ENCODE peak calls at places on chromosomes 1 and 21, in five cellular contexts. One of them, this sample, is unnamed.

GRCh38 chr1:53688703-53689102 is 50.3 kb downstream of the GLIS1 start:
- DNase-seq in IMR-90: no peak
- DNase-seq in GM20000: no peak
- DNase-seq in lung: no peak
- DNase-seq in natural killer cell: no peak
- DNase-seq in this sample: no peak

GRCh38 chr1:15802234-15802965 is 5.0 kb downstream of the UQCRHL start:
- DNase-seq in GM20000: no peak
- DNase-seq in natural killer cell: no peak
- DNase-seq in IMR-90: peak
- DNase-seq in lung: no peak
- DNase-seq in this sample: no peak

GRCh38 chr1:81920245-81920740 is 119.6 kb downstream of the ADGRL2 start:
- DNase-seq in IMR-90: peak
- DNase-seq in lung: no peak
- DNase-seq in GM20000: no peak
- DNase-seq in natural killer cell: no peak
- DNase-seq in this sample: no peak

GRCh38 chr1:38191451-38191850 is 144.9 kb upstream of the POU3F1 start:
- DNase-seq in GM20000: no peak
- DNase-seq in natural killer cell: no peak
- DNase-seq in lung: no peak
- DNase-seq in IMR-90: no peak
- DNase-seq in this sample: no peak

GRCh38 chr1:84991097-84991890 is 5.6 kb downstream of the MCOLN2 start:
- DNase-seq in lung: no peak
- DNase-seq in IMR-90: no peak
- DNase-seq in natural killer cell: no peak
- DNase-seq in GM20000: no peak
- DNase-seq in this sample: no peak

GRCh38 chr1:234609528-234610042 is 393 bp downstream of the IRF2BP2 start:
- DNase-seq in lung: no peak
- DNase-seq in natural killer cell: no peak
- DNase-seq in GM20000: no peak
- DNase-seq in IMR-90: no peak
- DNase-seq in this sample: no peak

GRCh38 chr1:80424249-80424648 is 1376.5 kb upstream of the ADGRL2 start:
- DNase-seq in GM20000: no peak
- DNase-seq in natural killer cell: no peak
- DNase-seq in IMR-90: no peak
- DNase-seq in lung: no peak
- DNase-seq in this sample: no peak

GRCh38 chr1:119653839-119654170 is 5.7 kb upstream of the ZNF697 start:
- DNase-seq in natural killer cell: no peak
- DNase-seq in lung: no peak
- DNase-seq in IMR-90: peak
- DNase-seq in GM20000: no peak
- DNase-seq in this sample: no peak

GRCh38 chr1:54342306-54342705 is 63.9 kb downstream of the SSBP3 start:
- DNase-seq in natural killer cell: no peak
- DNase-seq in lung: no peak
- DNase-seq in GM20000: no peak
- DNase-seq in IMR-90: no peak
- DNase-seq in this sample: no peak

GRCh38 chr1:67134692-67135091 is at the start of gene C1orf141:
- DNase-seq in lung: no peak
- DNase-seq in natural killer cell: no peak
- DNase-seq in IMR-90: no peak
- DNase-seq in GM20000: peak
- DNase-seq in this sample: no peak

GRCh38 chr21:42308914-42309752 is 6.1 kb downstream of the TFF3 start:
- DNase-seq in IMR-90: no peak
- DNase-seq in lung: no peak
- DNase-seq in GM20000: peak
- DNase-seq in natural killer cell: no peak
- DNase-seq in this sample: no peak

GRCh38 chr1:231214918-231215675 is 25.9 kb upstream of the GNPAT start:
- DNase-seq in lung: no peak
- DNase-seq in IMR-90: no peak
- DNase-seq in natural killer cell: no peak
- DNase-seq in GM20000: peak
- DNase-seq in this sample: no peak

GRCh38 chr1:41799723-41800122 is 119.0 kb downstream of the HIVEP3 start:
- DNase-seq in natural killer cell: no peak
- DNase-seq in IMR-90: peak
- DNase-seq in GM20000: no peak
- DNase-seq in lung: no peak
- DNase-seq in this sample: no peak

GRCh38 chr1:206685749-206686485 is 1.2 kb downstream of the MAPKAPK2 start:
- DNase-seq in GM20000: peak
- DNase-seq in lung: peak
- DNase-seq in natural killer cell: peak
- DNase-seq in IMR-90: peak
- DNase-seq in this sample: peak

GRCh38 chr1:230495891-230496385 is 69.8 kb upstream of the PGBD5 start:
- DNase-seq in lung: no peak
- DNase-seq in IMR-90: no peak
- DNase-seq in natural killer cell: no peak
- DNase-seq in GM20000: no peak
- DNase-seq in this sample: no peak

GRCh38 chr21:45383615-45384201 is 21.3 kb upstream of the COL18A1 start:
- DNase-seq in lung: no peak
- DNase-seq in natural killer cell: no peak
- DNase-seq in IMR-90: no peak
- DNase-seq in GM20000: no peak
- DNase-seq in this sample: no peak

GRCh38 chr1:57874426-57874825 is 450.6 kb upstream of the DAB1 start:
- DNase-seq in GM20000: no peak
- DNase-seq in IMR-90: no peak
- DNase-seq in lung: no peak
- DNase-seq in natural killer cell: no peak
- DNase-seq in this sample: no peak

GRCh38 chr1:187476671-187477070 is 647.9 kb downstream of the PLA2G4A start:
- DNase-seq in lung: no peak
- DNase-seq in natural killer cell: no peak
- DNase-seq in GM20000: no peak
- DNase-seq in IMR-90: peak
- DNase-seq in this sample: no peak

GRCh38 chr1:230985711-230986110 is 6.8 kb downstream of the ARV1 start:
- DNase-seq in lung: no peak
- DNase-seq in IMR-90: no peak
- DNase-seq in GM20000: no peak
- DNase-seq in natural killer cell: no peak
- DNase-seq in this sample: no peak

GRCh38 chr1:2580691-2581090 is 5.9 kb upstream of the PRXL2B start:
- DNase-seq in GM20000: no peak
- DNase-seq in natural killer cell: no peak
- DNase-seq in lung: no peak
- DNase-seq in IMR-90: no peak
- DNase-seq in this sample: no peak

DNA sequence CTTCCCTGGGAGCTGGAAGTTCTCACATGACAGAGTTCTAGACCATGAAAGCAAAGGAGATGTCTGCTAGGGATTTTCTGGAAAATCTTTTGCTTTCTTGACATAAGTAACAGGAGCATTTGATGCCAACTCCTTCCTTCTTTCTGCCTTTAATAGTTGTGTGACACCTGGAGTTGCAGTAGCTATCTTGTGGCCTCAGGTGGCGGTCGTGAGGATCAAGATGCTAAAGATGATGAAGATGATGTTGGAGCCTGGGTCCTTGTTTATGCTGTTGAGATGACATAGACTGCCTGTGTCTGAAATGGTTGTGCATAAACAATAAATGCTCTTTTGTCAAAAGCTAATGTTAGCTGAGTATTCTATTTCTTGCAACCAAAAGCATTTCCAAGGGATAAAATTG is 32.7 kb upstream of the KIRREL1 start:
- DNase-seq in natural killer cell: no peak
- DNase-seq in IMR-90: no peak
- DNase-seq in GM20000: no peak
- DNase-seq in lung: no peak
- DNase-seq in this sample: no peak
- TF ChIP-seq CTCF in natural killer cell: no peak
- TF ChIP-seq CTCF in IMR-90: no peak
- TF ChIP-seq CTCF in GM20000: no peak
- TF ChIP-seq CTCF in lung: no peak
- TF ChIP-seq CTCF in this sample: no peak

GRCh38 chr1:167128261-167129227 is 34.7 kb downstream of the STYXL2 start:
- DNase-seq in GM20000: no peak
- DNase-seq in IMR-90: no peak
- DNase-seq in lung: no peak
- DNase-seq in natural killer cell: no peak
- DNase-seq in this sample: no peak
- TF ChIP-seq CTCF in GM20000: no peak
- TF ChIP-seq CTCF in IMR-90: no peak
- TF ChIP-seq CTCF in lung: no peak
- TF ChIP-seq CTCF in natural killer cell: peak
- TF ChIP-seq CTCF in this sample: no peak

GRCh38 chr1:115112496-115113375 is 23.4 kb upstream of the TSPAN2 start:
- DNase-seq in natural killer cell: peak
- DNase-seq in lung: peak
- DNase-seq in IMR-90: no peak
- DNase-seq in GM20000: peak
- DNase-seq in this sample: no peak
- TF ChIP-seq CTCF in natural killer cell: peak
- TF ChIP-seq CTCF in lung: peak
- TF ChIP-seq CTCF in IMR-90: peak
- TF ChIP-seq CTCF in GM20000: peak
- TF ChIP-seq CTCF in this sample: peak

GRCh38 chr1:17662786-17663185 is 92.3 kb upstream of the ACTL8 start:
- DNase-seq in GM20000: no peak
- DNase-seq in natural killer cell: no peak
- DNase-seq in IMR-90: no peak
- DNase-seq in lung: no peak
- DNase-seq in this sample: no peak
- TF ChIP-seq CTCF in GM20000: no peak
- TF ChIP-seq CTCF in natural killer cell: no peak
- TF ChIP-seq CTCF in IMR-90: no peak
- TF ChIP-seq CTCF in lung: no peak
- TF ChIP-seq CTCF in this sample: no peak

GRCh38 chr21:31476551-31477120 is 132.6 kb upstream of the TIAM1 start:
- DNase-seq in IMR-90: no peak
- DNase-seq in natural killer cell: no peak
- DNase-seq in lung: no peak
- DNase-seq in GM20000: no peak
- DNase-seq in this sample: no peak
- TF ChIP-seq CTCF in IMR-90: no peak
- TF ChIP-seq CTCF in natural killer cell: no peak
- TF ChIP-seq CTCF in lung: no peak
- TF ChIP-seq CTCF in GM20000: no peak
- TF ChIP-seq CTCF in this sample: peak